ENCODE peak calls at places on chromosome 4, in five cellular contexts. O is lower lobe of right lung, P is fibroblast of lung, H is Calu3, Y is hepatocyte. N is an unnamed sample.

GRCh38 chr4:145935253-145936141 is 3.1 kb downstream of the ZNF827 start:
- DNase-seq in O (peak; percentile 44), P (peak; percentile 34), H (no peak), Y (peak; percentile 35), N (peak; percentile 73)

GRCh38 chr4:154739111-154739510 is 4.7 kb upstream of the LRAT start:
- DNase-seq in O (no peak), P (no peak), H (no peak), Y (no peak), N (no peak)

GRCh38 chr4:16573181-16573580 is 325.3 kb downstream of the LDB2 start:
- DNase-seq in O (no peak), P (peak; percentile 20), H (no peak), Y (no peak), N (no peak)

GRCh38 chr4:88802585-88803285 is 105.1 kb upstream of the NAP1L5 start:
- DNase-seq in O (no peak), P (no peak), H (no peak), Y (no peak), N (no peak)

GRCh38 chr4:26860922-26861433 is 337 bp downstream of the STIM2 start:
- DNase-seq in O (peak; percentile 78), P (peak; percentile 42), H (peak; percentile 42), Y (peak; percentile 77), N (peak; percentile 74)

GRCh38 chr4:118849867-118850812 is 14.2 kb upstream of the SEC24D start:
- DNase-seq in O (no peak), P (peak; percentile 42), H (peak; percentile 6), Y (peak; percentile 36), N (no peak)

GRCh38 chr4:6405417-6405747 is 67.0 kb downstream of the PPP2R2C start:
- DNase-seq in O (no peak), P (no peak), H (no peak), Y (no peak), N (no peak)

GRCh38 chr4:72313121-72313520 is 255.9 kb downstream of the ADAMTS3 start:
- DNase-seq in O (no peak), P (no peak), H (no peak), Y (no peak), N (no peak)

GRCh38 chr4:76585897-76586360 is 150.9 kb downstream of the SHROOM3 start:
- DNase-seq in O (peak; percentile 92), P (no peak), H (peak; percentile 89), Y (peak; percentile 93), N (peak; percentile 80)

GRCh38 chr4:146442801-146443200 is 78.9 kb downstream of the SLC10A7 start:
- DNase-seq in O (no peak), P (peak; percentile 48), H (no peak), Y (no peak), N (no peak)

GRCh38 chr4:118154643-118155042 is 120.4 kb downstream of the NDST3 start:
- DNase-seq in O (no peak), P (peak; percentile 36), H (no peak), Y (no peak), N (no peak)

GRCh38 chr4:41281038-41281634 is 24.4 kb downstream of the UCHL1 start:
- DNase-seq in O (no peak), P (peak; percentile 88), H (peak; percentile 53), Y (peak; percentile 84), N (peak; percentile 57)

GRCh38 chr4:109406337-109406931 is 27.2 kb upstream of the SEC24B start:
- DNase-seq in O (no peak), P (peak; percentile 78), H (peak; percentile 32), Y (peak; percentile 70), N (peak; percentile 32)

GRCh38 chr4:26874110-26874509 is 13.5 kb downstream of the STIM2 start:
- DNase-seq in O (no peak), P (no peak), H (no peak), Y (no peak), N (no peak)

GRCh38 chr4:165288226-165288625 is 39.2 kb upstream of the MSMO1 start:
- DNase-seq in O (no peak), P (no peak), H (no peak), Y (no peak), N (no peak)

GRCh38 chr4:1412376-1413220 is 6.4 kb upstream of the NKX1-1 start:
- DNase-seq in O (peak; percentile 24), P (no peak), H (no peak), Y (peak; percentile 2), N (no peak)

GRCh38 chr4:8838296-8838695 is 33.3 kb downstream of the HMX1 start:
- DNase-seq in O (no peak), P (no peak), H (no peak), Y (no peak), N (no peak)

GRCh38 chr4:138891610-138892009 is 124.0 kb upstream of the NOCT start:
- DNase-seq in O (no peak), P (no peak), H (no peak), Y (no peak), N (no peak)

GRCh38 chr4:131978120-131978519 is 1171.0 kb upstream of the PCDH10 start:
- DNase-seq in O (no peak), P (no peak), H (no peak), Y (no peak), N (no peak)

GRCh38 chr4:76457885-76458284 is 22.9 kb downstream of the SHROOM3 start:
- DNase-seq in O (no peak), P (no peak), H (peak; percentile 34), Y (peak; percentile 26), N (no peak)

GRCh38 chr4:848803-849477 is 23.0 kb upstream of the CPLX1 start:
- DNase-seq in O (peak; percentile 30), P (peak; percentile 16), H (no peak), Y (no peak), N (no peak)

GRCh38 chr4:80619070-80619674 is 283.6 kb downstream of the CFAP299 start:
- DNase-seq in O (no peak), P (peak; percentile 5), H (peak; percentile 5), Y (no peak), N (no peak)
- TF ChIP-seq CTCF in O (no peak), P (no peak), H (peak; percentile 12), Y (peak; percentile 33), N (no peak)

DNA sequence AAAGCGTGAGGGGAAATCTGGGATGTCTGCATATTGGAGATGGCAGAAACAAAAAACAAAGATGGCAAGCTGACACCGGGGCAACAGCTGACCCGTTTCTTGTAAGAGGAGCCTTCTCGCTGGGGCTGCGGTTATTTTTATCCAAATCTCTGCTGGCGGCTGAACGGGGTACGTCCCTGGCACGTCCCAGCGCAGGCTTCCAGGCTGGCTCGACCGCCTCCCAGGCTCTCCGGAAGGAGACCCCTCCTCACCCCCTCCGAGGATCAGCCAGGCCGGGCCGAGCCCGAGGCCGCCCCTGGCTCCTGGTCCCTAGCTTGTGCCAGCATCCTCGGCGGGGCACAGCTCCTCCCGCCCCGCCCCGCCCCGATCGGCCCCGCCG is 380 bp downstream of the SGCB start:
- DNase-seq in O (no peak), P (peak; percentile 56), H (no peak), Y (no peak), N (no peak)
- TF ChIP-seq CTCF in O (no peak), P (no peak), H (no peak), Y (no peak), N (no peak)

DNA sequence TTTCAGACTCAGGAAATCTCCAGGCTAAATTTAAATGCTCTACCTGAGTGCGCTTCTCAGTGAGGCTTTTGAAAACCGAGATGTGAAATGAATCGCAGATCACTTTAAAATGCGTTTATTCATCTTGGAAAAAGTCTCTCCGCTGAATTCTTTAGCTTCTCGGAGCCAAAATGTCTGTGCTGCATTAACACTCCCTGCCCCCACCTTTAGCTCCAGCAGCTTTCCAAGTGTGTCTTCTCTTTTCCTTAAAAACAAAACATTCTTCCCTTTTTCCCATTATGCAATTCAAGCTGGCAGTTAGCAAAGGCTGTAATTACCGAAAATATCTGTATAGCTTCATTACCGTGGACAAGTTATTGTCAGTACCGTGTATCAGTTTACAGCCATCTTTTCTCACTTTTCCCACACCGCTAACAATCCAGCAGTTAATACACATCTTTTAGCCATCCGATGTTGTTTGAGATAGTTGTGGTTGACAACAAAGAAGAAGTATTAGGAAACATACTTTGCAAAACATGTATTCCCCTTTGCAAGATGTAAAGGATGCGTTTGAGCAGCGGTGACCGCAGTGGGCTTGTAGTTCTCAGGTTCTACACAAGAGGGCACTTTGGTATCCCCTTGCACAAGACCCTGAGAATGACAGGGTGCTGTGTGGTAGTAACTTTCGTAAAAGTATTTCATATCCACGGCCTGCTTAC is 136.1 kb upstream of the STX18 start:
- DNase-seq in O (no peak), P (peak; percentile 62), H (no peak), Y (peak; percentile 69), N (peak; percentile 54)
- TF ChIP-seq CTCF in O (peak; percentile 32), P (peak; percentile 77), H (no peak), Y (peak; percentile 69), N (peak; percentile 94)

GRCh38 chr4:141658316-141658715 is 21.9 kb downstream of the IL15 start:
- DNase-seq in O (no peak), P (no peak), H (no peak), Y (no peak), N (no peak)

GRCh38 chr4:141659539-141659938 is 23.2 kb downstream of the IL15 start:
- DNase-seq in O (no peak), P (no peak), H (no peak), Y (no peak), N (no peak)

GRCh38 chr4:141656031-141656430 is 19.6 kb downstream of the IL15 start:
- DNase-seq in O (no peak), P (no peak), H (no peak), Y (no peak), N (no peak)

GRCh38 chr4:141660880-141661279 is 24.5 kb downstream of the IL15 start:
- DNase-seq in O (no peak), P (no peak), H (no peak), Y (no peak), N (no peak)

GRCh38 chr4:141657550-141657949 is 21.2 kb downstream of the IL15 start:
- DNase-seq in O (no peak), P (no peak), H (no peak), Y (no peak), N (no peak)
- TF ChIP-seq CTCF in O (no peak), P (no peak), H (no peak), Y (no peak), N (no peak)

GRCh38 chr4:102794999-102795398 is 32.4 kb downstream of the UBE2D3 start:
- DNase-seq in O (no peak), P (no peak), H (no peak), Y (no peak), N (no peak)

DNA sequence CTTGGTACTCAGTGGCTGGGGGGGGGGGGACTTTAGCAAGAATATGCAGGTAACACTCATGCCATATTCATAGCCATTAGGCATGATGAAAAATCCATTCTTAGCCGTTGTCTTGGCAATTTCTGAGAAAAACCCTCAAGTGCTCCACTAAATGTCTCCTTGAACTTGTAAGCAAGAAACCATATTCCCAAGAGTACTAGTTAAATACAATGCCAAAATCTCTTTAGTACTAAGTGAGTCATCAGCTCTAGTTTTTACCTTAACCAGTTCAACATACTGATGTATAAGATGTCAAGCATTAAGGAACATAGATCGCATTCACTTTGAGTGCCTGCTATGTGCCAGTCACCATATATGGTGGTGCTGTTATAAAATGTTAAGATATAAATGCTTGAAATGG is 27.5 kb downstream of the UBE2D3 start:
- DNase-seq in O (no peak), P (no peak), H (no peak), Y (no peak), N (no peak)
- TF ChIP-seq CTCF in O (no peak), P (no peak), H (no peak), Y (no peak), N (no peak)

GRCh38 chr4:86670739-86671138 is 76.6 kb downstream of the PTPN13 start:
- DNase-seq in O (no peak), P (peak; percentile 84), H (no peak), Y (no peak), N (no peak)
- TF ChIP-seq CTCF in O (no peak), P (no peak), H (no peak), Y (no peak), N (no peak)

N was measured in nephron progenitor cell.